ENCODE peak calls at places on chromosome 4, in eight cellular contexts. J is heart left ventricle, F is ovary, R is Peyer's patch, L is breast epithelium, Y is OCI-LY7, V is SK-N-SH, N is Panc1. K is an unnamed sample.

GRCh38 chr4:150962245-150962644 is 52.8 kb downstream of the LRBA start:
- DNase-seq in J (no peak), F (no peak), R (no peak), L (no peak), Y (no peak), V (no peak), N (no peak), K (no peak)

GRCh38 chr4:680565-680930 is 6.2 kb downstream of the MYL5 start:
- DNase-seq in J (peak; percentile 38), F (no peak), R (peak; percentile 48), L (peak; percentile 56), Y (no peak), V (peak; percentile 69), N (no peak), K (no peak)

GRCh38 chr4:153509724-153510123 is 43.6 kb downstream of the TMEM131L start:
- DNase-seq in J (no peak), F (no peak), R (no peak), L (no peak), Y (no peak), V (no peak), N (no peak), K (no peak)

GRCh38 chr4:173990126-173990878 is 293.2 kb downstream of the FBXO8 start:
- DNase-seq in J (no peak), F (no peak), R (no peak), L (no peak), Y (peak; percentile 6), V (no peak), N (peak; percentile 8), K (peak; percentile 20)

GRCh38 chr4:82811838-82812672 is 13.5 kb upstream of the SCD5 start:
- DNase-seq in J (no peak), F (peak; percentile 36), R (no peak), L (no peak), Y (no peak), V (no peak), N (no peak), K (no peak)

GRCh38 chr4:54541426-54542118 is 116.2 kb upstream of the KIT start:
- DNase-seq in J (no peak), F (no peak), R (no peak), L (no peak), Y (no peak), V (no peak), N (no peak), K (no peak)

GRCh38 chr4:7159923-7160322 is 32.4 kb upstream of the SORCS2 start:
- DNase-seq in J (no peak), F (no peak), R (no peak), L (peak; percentile 20), Y (no peak), V (no peak), N (no peak), K (no peak)

GRCh38 chr4:174789666-174790065 is 39.4 kb downstream of the GLRA3 start:
- DNase-seq in J (no peak), F (no peak), R (no peak), L (no peak), Y (no peak), V (no peak), N (no peak), K (no peak)

GRCh38 chr4:83012631-83013419 is 2.2 kb upstream of the LIN54 start:
- DNase-seq in J (peak; percentile 98), F (peak; percentile 99), R (peak; percentile 92), L (peak; percentile 97), Y (peak; percentile 99), V (peak; percentile 96), N (peak; percentile 91), K (peak; percentile 97)

GRCh38 chr4:172997851-172998250 is 170.8 kb upstream of the GALNT7 start:
- DNase-seq in J (no peak), F (no peak), R (no peak), L (no peak), Y (no peak), V (no peak), N (no peak), K (no peak)

GRCh38 chr4:185244763-185245162 is 35.4 kb downstream of the SNX25 start:
- DNase-seq in J (no peak), F (no peak), R (no peak), L (no peak), Y (no peak), V (peak; percentile 78), N (no peak), K (no peak)

GRCh38 chr4:6472008-6472386 is 417 bp downstream of the PPP2R2C start:
- DNase-seq in J (no peak), F (no peak), R (no peak), L (peak; percentile 37), Y (no peak), V (no peak), N (no peak), K (peak; percentile 10)

GRCh38 chr4:109410776-109411175 is 22.8 kb upstream of the SEC24B start:
- DNase-seq in J (no peak), F (no peak), R (no peak), L (no peak), Y (no peak), V (no peak), N (no peak), K (no peak)

GRCh38 chr4:129167640-129168260 is 71.8 kb downstream of the C4orf33 start:
- DNase-seq in J (no peak), F (no peak), R (no peak), L (no peak), Y (no peak), V (no peak), N (no peak), K (no peak)

GRCh38 chr4:7803992-7804758 is 135.5 kb downstream of the AFAP1 start:
- DNase-seq in J (peak; percentile 83), F (peak; percentile 90), R (peak; percentile 71), L (peak; percentile 85), Y (peak; percentile 72), V (peak; percentile 82), N (peak; percentile 59), K (peak; percentile 90)

DNA sequence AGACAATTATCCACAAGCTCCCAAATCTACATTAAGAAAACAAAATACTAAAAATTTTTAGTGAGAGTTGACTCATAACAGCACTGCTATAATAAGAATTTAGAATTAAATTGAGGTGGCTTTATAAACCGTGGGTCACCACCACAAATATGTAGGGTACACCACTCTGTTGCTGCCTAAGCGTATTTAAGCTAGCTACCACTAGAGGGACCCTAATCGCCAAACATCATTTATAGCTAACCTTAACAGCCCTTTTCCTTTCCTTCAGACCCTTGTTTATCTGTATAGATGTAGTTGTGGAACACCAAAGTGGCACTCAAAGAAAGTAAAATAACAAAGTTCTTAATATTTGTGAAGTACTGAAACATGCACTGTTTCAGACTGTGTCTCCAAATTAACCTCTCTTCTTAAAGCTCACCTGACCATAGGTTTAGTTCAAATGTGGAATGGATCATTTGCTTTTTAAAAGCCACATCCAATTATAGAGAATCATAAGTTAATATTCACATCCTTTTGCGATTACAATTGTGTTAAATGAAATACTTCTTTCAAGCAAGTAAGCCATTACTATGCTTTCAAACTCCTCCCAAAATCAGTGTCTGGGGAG is 95.5 kb upstream of the PTPN13 start:
- DNase-seq in J (no peak), F (no peak), R (no peak), L (no peak), Y (peak; percentile 50), V (peak; percentile 47), N (peak; percentile 32), K (peak; percentile 22)
- H3K27ac ChIP-seq in J (no peak overlapping the region), F (no peak overlapping the region), R (no peak overlapping the region), L (peak overlapping the region; percentile 23), Y (no peak overlapping the region), V (no peak overlapping the region), N (no peak overlapping the region), K (no peak overlapping the region)

GRCh38 chr4:47074836-47075235 is 43.5 kb downstream of the GABRB1 start:
- DNase-seq in J (no peak), F (no peak), R (no peak), L (no peak), Y (no peak), V (no peak), N (no peak), K (no peak)

GRCh38 chr4:47075919-47076318 is 44.6 kb downstream of the GABRB1 start:
- DNase-seq in J (no peak), F (no peak), R (no peak), L (no peak), Y (no peak), V (no peak), N (no peak), K (no peak)

GRCh38 chr4:47071863-47072441 is 40.6 kb downstream of the GABRB1 start:
- DNase-seq in J (no peak), F (no peak), R (no peak), L (no peak), Y (no peak), V (no peak), N (peak; percentile 56), K (no peak)

GRCh38 chr4:47075241-47075640 is 43.9 kb downstream of the GABRB1 start:
- DNase-seq in J (no peak), F (no peak), R (no peak), L (no peak), Y (no peak), V (no peak), N (peak; percentile 32), K (no peak)
- H3K4me1 ChIP-seq in J (no peaks in the 10 kb centered on the region), F (no peaks in the 10 kb centered on the region), R (no peaks in the 10 kb centered on the region), L (no peaks in the 10 kb centered on the region), Y (no peaks in the 10 kb centered on the region), V (no peaks in the 10 kb centered on the region), N (no peaks in the 10 kb centered on the region), K (no peaks in the 10 kb centered on the region)

GRCh38 chr4:147837854-147838253 is 106.0 kb downstream of the ARHGAP10 start:
- DNase-seq in J (no peak), F (no peak), R (no peak), L (no peak), Y (no peak), V (no peak), N (no peak), K (no peak)
- H3K27ac ChIP-seq in J (no peak overlapping the region), F (no peak overlapping the region), R (no peak overlapping the region), L (peak overlapping the region; percentile 88), Y (no peak overlapping the region), V (no peak overlapping the region), N (no peak overlapping the region), K (peak overlapping the region; percentile 84)

GRCh38 chr4:30757357-30757756 is 37.2 kb downstream of the PCDH7 start:
- DNase-seq in J (no peak), F (no peak), R (no peak), L (no peak), Y (no peak), V (no peak), N (no peak), K (no peak)

GRCh38 chr4:30756553-30756952 is 36.4 kb downstream of the PCDH7 start:
- DNase-seq in J (no peak), F (no peak), R (no peak), L (no peak), Y (no peak), V (no peak), N (no peak), K (no peak)

GRCh38 chr4:30754021-30754420 is 33.9 kb downstream of the PCDH7 start:
- DNase-seq in J (no peak), F (no peak), R (no peak), L (no peak), Y (no peak), V (no peak), N (no peak), K (no peak)

GRCh38 chr4:30755306-30755705 is 35.1 kb downstream of the PCDH7 start:
- DNase-seq in J (no peak), F (no peak), R (no peak), L (no peak), Y (no peak), V (no peak), N (no peak), K (no peak)

DNA sequence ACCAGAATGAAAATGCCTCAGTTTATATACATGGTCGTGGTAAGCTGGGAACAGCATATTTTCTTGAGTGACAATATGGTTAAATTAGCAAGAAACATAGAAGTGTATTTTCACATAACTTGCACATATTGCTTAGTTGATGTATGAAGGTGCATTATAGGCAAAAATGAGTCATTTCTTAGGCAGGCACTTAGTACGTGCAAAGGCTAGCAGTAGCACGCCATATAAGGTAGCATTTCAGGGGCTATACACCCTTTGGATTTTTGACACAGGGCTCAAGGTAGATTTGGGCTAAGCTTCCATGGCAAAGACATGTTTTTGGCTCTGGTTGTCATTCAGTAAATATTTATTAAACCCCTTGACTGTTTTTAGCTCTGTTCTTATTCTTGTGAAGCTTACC is 33.1 kb downstream of the PCDH7 start:
- DNase-seq in J (no peak), F (no peak), R (no peak), L (no peak), Y (no peak), V (no peak), N (no peak), K (no peak)
- H3K4me1 ChIP-seq in J (no peaks in the 10 kb centered on the region), F (no peaks in the 10 kb centered on the region), R (no peaks in the 10 kb centered on the region), L (no peaks in the 10 kb centered on the region), Y (no peaks in the 10 kb centered on the region), V (no peaks in the 10 kb centered on the region), N (peaks cover 9% of the 10 kb centered on the region), K (no peaks in the 10 kb centered on the region)

K was measured in testis.